ENCODE peak calls at places on chromosomes 4 and X, in ten cellular contexts. One of them, this sample, is unnamed.

GRCh38 chr4:167622481-167623240 is 388.4 kb upstream of the SPOCK3 start:
- DNase-seq in GM06990: no peak
- DNase-seq in fibroblast of pulmonary artery: peak; percentile 73
- DNase-seq in posterior cingulate gyrus: peak; percentile 89
- DNase-seq in renal cortical epithelial cell: peak; percentile 24
- DNase-seq in ELR: peak; percentile 66
- DNase-seq in stimulated activated CD4-positive, alpha-beta T cell treated with anti-CD3 and anti-CD28 coated beads, Interleukin-2, amount 100 ng/mL, for 24 hours: peak; percentile 59
- DNase-seq in stimulated activated CD8-positive, alpha-beta memory T cell treated with anti-CD3 and anti-CD28 coated beads, Interleukin-7, amount 100 ng/mL, for 1 hour: no peak
- DNase-seq in HT1080: peak; percentile 41
- DNase-seq in activated CD8-positive, alpha-beta memory T cell treated with anti-CD3 and anti-CD28 coated beads, Interleukin-2, amount 10 ng/mL, durations not matched to agents 7 days and 5 days: peak; percentile 41
- DNase-seq in this sample: peak; percentile 2

GRCh38 chr4:142036795-142037583 is 400.6 kb downstream of the IL15 start:
- DNase-seq in GM06990: no peak
- DNase-seq in fibroblast of pulmonary artery: no peak
- DNase-seq in posterior cingulate gyrus: no peak
- DNase-seq in renal cortical epithelial cell: peak; percentile 90
- DNase-seq in ELR: peak; percentile 85
- DNase-seq in stimulated activated CD4-positive, alpha-beta T cell treated with anti-CD3 and anti-CD28 coated beads, Interleukin-2, amount 100 ng/mL, for 24 hours: no peak
- DNase-seq in stimulated activated CD8-positive, alpha-beta memory T cell treated with anti-CD3 and anti-CD28 coated beads, Interleukin-7, amount 100 ng/mL, for 1 hour: no peak
- DNase-seq in HT1080: peak; percentile 74
- DNase-seq in activated CD8-positive, alpha-beta memory T cell treated with anti-CD3 and anti-CD28 coated beads, Interleukin-2, amount 10 ng/mL, durations not matched to agents 7 days and 5 days: no peak
- DNase-seq in this sample: no peak

GRCh38 chr4:102640669-102641068 is 120.1 kb downstream of the MANBA start:
- DNase-seq in GM06990: no peak
- DNase-seq in fibroblast of pulmonary artery: peak; percentile 55
- DNase-seq in posterior cingulate gyrus: no peak
- DNase-seq in renal cortical epithelial cell: peak; percentile 44
- DNase-seq in ELR: peak; percentile 78
- DNase-seq in stimulated activated CD4-positive, alpha-beta T cell treated with anti-CD3 and anti-CD28 coated beads, Interleukin-2, amount 100 ng/mL, for 24 hours: no peak
- DNase-seq in stimulated activated CD8-positive, alpha-beta memory T cell treated with anti-CD3 and anti-CD28 coated beads, Interleukin-7, amount 100 ng/mL, for 1 hour: no peak
- DNase-seq in HT1080: peak; percentile 77
- DNase-seq in activated CD8-positive, alpha-beta memory T cell treated with anti-CD3 and anti-CD28 coated beads, Interleukin-2, amount 10 ng/mL, durations not matched to agents 7 days and 5 days: no peak
- DNase-seq in this sample: no peak

GRCh38 chr4:150176559-150176958 is 98.3 kb downstream of the DCLK2 start:
- DNase-seq in GM06990: no peak
- DNase-seq in fibroblast of pulmonary artery: peak; percentile 62
- DNase-seq in posterior cingulate gyrus: no peak
- DNase-seq in renal cortical epithelial cell: no peak
- DNase-seq in ELR: no peak
- DNase-seq in stimulated activated CD4-positive, alpha-beta T cell treated with anti-CD3 and anti-CD28 coated beads, Interleukin-2, amount 100 ng/mL, for 24 hours: no peak
- DNase-seq in stimulated activated CD8-positive, alpha-beta memory T cell treated with anti-CD3 and anti-CD28 coated beads, Interleukin-7, amount 100 ng/mL, for 1 hour: no peak
- DNase-seq in HT1080: no peak
- DNase-seq in activated CD8-positive, alpha-beta memory T cell treated with anti-CD3 and anti-CD28 coated beads, Interleukin-2, amount 10 ng/mL, durations not matched to agents 7 days and 5 days: no peak
- DNase-seq in this sample: peak; percentile 66

GRCh38 chr4:185335579-185335978 is 60.1 kb downstream of the LRP2BP start:
- DNase-seq in GM06990: no peak
- DNase-seq in fibroblast of pulmonary artery: no peak
- DNase-seq in posterior cingulate gyrus: no peak
- DNase-seq in renal cortical epithelial cell: peak; percentile 63
- DNase-seq in ELR: no peak
- DNase-seq in stimulated activated CD4-positive, alpha-beta T cell treated with anti-CD3 and anti-CD28 coated beads, Interleukin-2, amount 100 ng/mL, for 24 hours: no peak
- DNase-seq in stimulated activated CD8-positive, alpha-beta memory T cell treated with anti-CD3 and anti-CD28 coated beads, Interleukin-7, amount 100 ng/mL, for 1 hour: no peak
- DNase-seq in HT1080: no peak
- DNase-seq in activated CD8-positive, alpha-beta memory T cell treated with anti-CD3 and anti-CD28 coated beads, Interleukin-2, amount 10 ng/mL, durations not matched to agents 7 days and 5 days: no peak
- DNase-seq in this sample: no peak

GRCh38 chr4:46211406-46211805 is 87.6 kb upstream of the GABRG1 start:
- DNase-seq in GM06990: no peak
- DNase-seq in fibroblast of pulmonary artery: no peak
- DNase-seq in posterior cingulate gyrus: no peak
- DNase-seq in renal cortical epithelial cell: no peak
- DNase-seq in ELR: no peak
- DNase-seq in stimulated activated CD4-positive, alpha-beta T cell treated with anti-CD3 and anti-CD28 coated beads, Interleukin-2, amount 100 ng/mL, for 24 hours: no peak
- DNase-seq in stimulated activated CD8-positive, alpha-beta memory T cell treated with anti-CD3 and anti-CD28 coated beads, Interleukin-7, amount 100 ng/mL, for 1 hour: no peak
- DNase-seq in HT1080: peak; percentile 76
- DNase-seq in activated CD8-positive, alpha-beta memory T cell treated with anti-CD3 and anti-CD28 coated beads, Interleukin-2, amount 10 ng/mL, durations not matched to agents 7 days and 5 days: no peak
- DNase-seq in this sample: no peak

GRCh38 chrX:34875204-34875603 is 67.4 kb upstream of the FAM47B start:
- DNase-seq in GM06990: no peak
- DNase-seq in fibroblast of pulmonary artery: peak; percentile 57
- DNase-seq in posterior cingulate gyrus: no peak
- DNase-seq in renal cortical epithelial cell: peak; percentile 82
- DNase-seq in ELR: peak; percentile 57
- DNase-seq in stimulated activated CD4-positive, alpha-beta T cell treated with anti-CD3 and anti-CD28 coated beads, Interleukin-2, amount 100 ng/mL, for 24 hours: no peak
- DNase-seq in stimulated activated CD8-positive, alpha-beta memory T cell treated with anti-CD3 and anti-CD28 coated beads, Interleukin-7, amount 100 ng/mL, for 1 hour: no peak
- DNase-seq in HT1080: peak; percentile 21
- DNase-seq in activated CD8-positive, alpha-beta memory T cell treated with anti-CD3 and anti-CD28 coated beads, Interleukin-2, amount 10 ng/mL, durations not matched to agents 7 days and 5 days: no peak
- DNase-seq in this sample: no peak

GRCh38 chrX:41759817-41760216 is 35.8 kb downstream of the GPR82 start:
- DNase-seq in GM06990: peak; percentile 3
- DNase-seq in fibroblast of pulmonary artery: peak; percentile 58
- DNase-seq in posterior cingulate gyrus: no peak
- DNase-seq in renal cortical epithelial cell: peak; percentile 29
- DNase-seq in ELR: peak; percentile 37
- DNase-seq in stimulated activated CD4-positive, alpha-beta T cell treated with anti-CD3 and anti-CD28 coated beads, Interleukin-2, amount 100 ng/mL, for 24 hours: no peak
- DNase-seq in stimulated activated CD8-positive, alpha-beta memory T cell treated with anti-CD3 and anti-CD28 coated beads, Interleukin-7, amount 100 ng/mL, for 1 hour: no peak
- DNase-seq in HT1080: no peak
- DNase-seq in activated CD8-positive, alpha-beta memory T cell treated with anti-CD3 and anti-CD28 coated beads, Interleukin-2, amount 10 ng/mL, durations not matched to agents 7 days and 5 days: no peak
- DNase-seq in this sample: no peak

GRCh38 chrX:1077140-1077539 is 135.3 kb downstream of the CRLF2 start:
- DNase-seq in GM06990: no peak
- DNase-seq in fibroblast of pulmonary artery: no peak
- DNase-seq in posterior cingulate gyrus: no peak
- DNase-seq in renal cortical epithelial cell: no peak
- DNase-seq in ELR: no peak
- DNase-seq in stimulated activated CD4-positive, alpha-beta T cell treated with anti-CD3 and anti-CD28 coated beads, Interleukin-2, amount 100 ng/mL, for 24 hours: no peak
- DNase-seq in stimulated activated CD8-positive, alpha-beta memory T cell treated with anti-CD3 and anti-CD28 coated beads, Interleukin-7, amount 100 ng/mL, for 1 hour: no peak
- DNase-seq in HT1080: no peak
- DNase-seq in activated CD8-positive, alpha-beta memory T cell treated with anti-CD3 and anti-CD28 coated beads, Interleukin-2, amount 10 ng/mL, durations not matched to agents 7 days and 5 days: no peak
- DNase-seq in this sample: no peak

GRCh38 chr4:168908859-168909390 is 101.1 kb downstream of the CBR4 start:
- DNase-seq in GM06990: no peak
- DNase-seq in fibroblast of pulmonary artery: peak; percentile 45
- DNase-seq in posterior cingulate gyrus: no peak
- DNase-seq in renal cortical epithelial cell: peak; percentile 11
- DNase-seq in ELR: no peak
- DNase-seq in stimulated activated CD4-positive, alpha-beta T cell treated with anti-CD3 and anti-CD28 coated beads, Interleukin-2, amount 100 ng/mL, for 24 hours: no peak
- DNase-seq in stimulated activated CD8-positive, alpha-beta memory T cell treated with anti-CD3 and anti-CD28 coated beads, Interleukin-7, amount 100 ng/mL, for 1 hour: no peak
- DNase-seq in HT1080: no peak
- DNase-seq in activated CD8-positive, alpha-beta memory T cell treated with anti-CD3 and anti-CD28 coated beads, Interleukin-2, amount 10 ng/mL, durations not matched to agents 7 days and 5 days: no peak
- DNase-seq in this sample: no peak

GRCh38 chrX:14607446-14607845 is 78.1 kb downstream of the GLRA2 start:
- DNase-seq in GM06990: no peak
- DNase-seq in fibroblast of pulmonary artery: no peak
- DNase-seq in posterior cingulate gyrus: no peak
- DNase-seq in renal cortical epithelial cell: no peak
- DNase-seq in ELR: no peak
- DNase-seq in stimulated activated CD4-positive, alpha-beta T cell treated with anti-CD3 and anti-CD28 coated beads, Interleukin-2, amount 100 ng/mL, for 24 hours: no peak
- DNase-seq in stimulated activated CD8-positive, alpha-beta memory T cell treated with anti-CD3 and anti-CD28 coated beads, Interleukin-7, amount 100 ng/mL, for 1 hour: no peak
- DNase-seq in HT1080: no peak
- DNase-seq in activated CD8-positive, alpha-beta memory T cell treated with anti-CD3 and anti-CD28 coated beads, Interleukin-2, amount 10 ng/mL, durations not matched to agents 7 days and 5 days: no peak
- DNase-seq in this sample: no peak

GRCh38 chrX:150902434-150903109 is 4.1 kb upstream of the CD99L2 start:
- DNase-seq in GM06990: no peak
- DNase-seq in fibroblast of pulmonary artery: no peak
- DNase-seq in posterior cingulate gyrus: peak; percentile 22
- DNase-seq in renal cortical epithelial cell: no peak
- DNase-seq in ELR: no peak
- DNase-seq in stimulated activated CD4-positive, alpha-beta T cell treated with anti-CD3 and anti-CD28 coated beads, Interleukin-2, amount 100 ng/mL, for 24 hours: no peak
- DNase-seq in stimulated activated CD8-positive, alpha-beta memory T cell treated with anti-CD3 and anti-CD28 coated beads, Interleukin-7, amount 100 ng/mL, for 1 hour: no peak
- DNase-seq in HT1080: no peak
- DNase-seq in activated CD8-positive, alpha-beta memory T cell treated with anti-CD3 and anti-CD28 coated beads, Interleukin-2, amount 10 ng/mL, durations not matched to agents 7 days and 5 days: no peak
- DNase-seq in this sample: no peak

GRCh38 chr4:7186081-7186480 is 6.3 kb upstream of the SORCS2 start:
- DNase-seq in GM06990: no peak
- DNase-seq in fibroblast of pulmonary artery: no peak
- DNase-seq in posterior cingulate gyrus: no peak
- DNase-seq in renal cortical epithelial cell: no peak
- DNase-seq in ELR: no peak
- DNase-seq in stimulated activated CD4-positive, alpha-beta T cell treated with anti-CD3 and anti-CD28 coated beads, Interleukin-2, amount 100 ng/mL, for 24 hours: peak; percentile 39
- DNase-seq in stimulated activated CD8-positive, alpha-beta memory T cell treated with anti-CD3 and anti-CD28 coated beads, Interleukin-7, amount 100 ng/mL, for 1 hour: no peak
- DNase-seq in HT1080: no peak
- DNase-seq in activated CD8-positive, alpha-beta memory T cell treated with anti-CD3 and anti-CD28 coated beads, Interleukin-2, amount 10 ng/mL, durations not matched to agents 7 days and 5 days: no peak
- DNase-seq in this sample: no peak

GRCh38 chr4:146632770-146633470 is 5.8 kb upstream of the POU4F2 start:
- DNase-seq in GM06990: no peak
- DNase-seq in fibroblast of pulmonary artery: no peak
- DNase-seq in posterior cingulate gyrus: no peak
- DNase-seq in renal cortical epithelial cell: no peak
- DNase-seq in ELR: no peak
- DNase-seq in stimulated activated CD4-positive, alpha-beta T cell treated with anti-CD3 and anti-CD28 coated beads, Interleukin-2, amount 100 ng/mL, for 24 hours: no peak
- DNase-seq in stimulated activated CD8-positive, alpha-beta memory T cell treated with anti-CD3 and anti-CD28 coated beads, Interleukin-7, amount 100 ng/mL, for 1 hour: no peak
- DNase-seq in HT1080: no peak
- DNase-seq in activated CD8-positive, alpha-beta memory T cell treated with anti-CD3 and anti-CD28 coated beads, Interleukin-2, amount 10 ng/mL, durations not matched to agents 7 days and 5 days: no peak
- DNase-seq in this sample: no peak

GRCh38 chr4:182885022-182885737 is 32.0 kb downstream of the DCTD start:
- DNase-seq in GM06990: no peak
- DNase-seq in fibroblast of pulmonary artery: no peak
- DNase-seq in posterior cingulate gyrus: no peak
- DNase-seq in renal cortical epithelial cell: no peak
- DNase-seq in ELR: no peak
- DNase-seq in stimulated activated CD4-positive, alpha-beta T cell treated with anti-CD3 and anti-CD28 coated beads, Interleukin-2, amount 100 ng/mL, for 24 hours: no peak
- DNase-seq in stimulated activated CD8-positive, alpha-beta memory T cell treated with anti-CD3 and anti-CD28 coated beads, Interleukin-7, amount 100 ng/mL, for 1 hour: no peak
- DNase-seq in HT1080: no peak
- DNase-seq in activated CD8-positive, alpha-beta memory T cell treated with anti-CD3 and anti-CD28 coated beads, Interleukin-2, amount 10 ng/mL, durations not matched to agents 7 days and 5 days: no peak
- DNase-seq in this sample: no peak

GRCh38 chr4:37914539-37914938 is 23.7 kb downstream of the TBC1D1 start:
- DNase-seq in GM06990: no peak
- DNase-seq in fibroblast of pulmonary artery: no peak
- DNase-seq in posterior cingulate gyrus: no peak
- DNase-seq in renal cortical epithelial cell: no peak
- DNase-seq in ELR: no peak
- DNase-seq in stimulated activated CD4-positive, alpha-beta T cell treated with anti-CD3 and anti-CD28 coated beads, Interleukin-2, amount 100 ng/mL, for 24 hours: no peak
- DNase-seq in stimulated activated CD8-positive, alpha-beta memory T cell treated with anti-CD3 and anti-CD28 coated beads, Interleukin-7, amount 100 ng/mL, for 1 hour: no peak
- DNase-seq in HT1080: no peak
- DNase-seq in activated CD8-positive, alpha-beta memory T cell treated with anti-CD3 and anti-CD28 coated beads, Interleukin-2, amount 10 ng/mL, durations not matched to agents 7 days and 5 days: no peak
- DNase-seq in this sample: no peak

GRCh38 chr4:1266881-1267763 is 18.2 kb upstream of the CTBP1 start:
- DNase-seq in GM06990: peak; percentile 52
- DNase-seq in fibroblast of pulmonary artery: no peak
- DNase-seq in posterior cingulate gyrus: no peak
- DNase-seq in renal cortical epithelial cell: no peak
- DNase-seq in ELR: no peak
- DNase-seq in stimulated activated CD4-positive, alpha-beta T cell treated with anti-CD3 and anti-CD28 coated beads, Interleukin-2, amount 100 ng/mL, for 24 hours: no peak
- DNase-seq in stimulated activated CD8-positive, alpha-beta memory T cell treated with anti-CD3 and anti-CD28 coated beads, Interleukin-7, amount 100 ng/mL, for 1 hour: no peak
- DNase-seq in HT1080: no peak
- DNase-seq in activated CD8-positive, alpha-beta memory T cell treated with anti-CD3 and anti-CD28 coated beads, Interleukin-2, amount 10 ng/mL, durations not matched to agents 7 days and 5 days: no peak
- DNase-seq in this sample: no peak